ENCODE peak calls at places on chromosomes 1 and 21, in five cellular contexts. Y is G401, X is HTR-8/SVneo, H is progenitor cell of endocrine pancreas, J is thoracic aorta. T is an unnamed sample.

GRCh38 chr1:23556661-23557470 is 2.4 kb downstream of the ID3 start:
- DNase-seq in J (no peak), Y (peak; percentile 73), X (no peak), H (no peak), T (no peak)

GRCh38 chr21:38266732-38267131 is 9.9 kb downstream of the KCNJ15 start:
- DNase-seq in Y (no peak), H (no peak), J (no peak), X (peak; percentile 26), T (no peak)

GRCh38 chr1:201556841-201557571 is 18.1 kb downstream of the NAV1 start:
- DNase-seq in J (no peak), Y (no peak), H (no peak), X (no peak), T (peak; percentile 68)

GRCh38 chr1:185155600-185156320 is 993 bp downstream of the TRMT1L start:
- DNase-seq in J (no peak), H (no peak), X (no peak), Y (peak; percentile 52), T (no peak)

GRCh38 chr1:231192620-231193163 is 30.8 kb downstream of the TRIM67 start:
- DNase-seq in J (no peak), Y (peak; percentile 98), H (no peak), X (no peak), T (no peak)

GRCh38 chr1:37410080-37410479 is 64.3 kb upstream of the ZC3H12A start:
- DNase-seq in J (no peak), X (no peak), H (no peak), Y (no peak), T (no peak)

GRCh38 chr1:162016616-162017015 is 7.1 kb downstream of the OLFML2B start:
- DNase-seq in X (no peak), J (no peak), H (no peak), Y (no peak), T (peak; percentile 13)

GRCh38 chr21:43361127-43361492 is 65.8 kb downstream of the SIK1 start:
- DNase-seq in J (no peak), Y (no peak), H (no peak), X (no peak), T (peak; percentile 59)

GRCh38 chr21:44970766-44971671 is 31.2 kb downstream of the SLX9 start:
- DNase-seq in H (no peak), X (no peak), J (no peak), Y (no peak), T (no peak)

GRCh38 chr1:119372493-119373086 is 4.0 kb downstream of the HAO2 start:
- DNase-seq in J (no peak), H (peak; percentile 23), Y (peak; percentile 16), X (peak; percentile 5), T (no peak)

GRCh38 chr1:91501527-91501859 is 842 bp downstream of the CDC7 start:
- DNase-seq in J (no peak), Y (peak; percentile 77), X (peak; percentile 11), H (no peak), T (no peak)

GRCh38 chr1:13702425-13703127 is 2.6 kb downstream of the PRDM2 start:
- DNase-seq in Y (peak; percentile 8), X (no peak), J (no peak), H (no peak), T (no peak)

GRCh38 chr1:11944358-11944981 is 10.0 kb downstream of the PLOD1 start:
- DNase-seq in X (no peak), H (no peak), J (no peak), Y (no peak), T (no peak)

GRCh38 chr1:87765686-87766085 is 437.0 kb downstream of the LMO4 start:
- DNase-seq in J (no peak), X (no peak), Y (no peak), H (no peak), T (no peak)

GRCh38 chr1:90925928-90926869 is 95.6 kb downstream of the ZNF644 start:
- DNase-seq in Y (no peak), H (no peak), J (no peak), X (no peak), T (no peak)

GRCh38 chr1:38568061-38568857 is 291.3 kb downstream of the RRAGC start:
- DNase-seq in J (no peak), Y (no peak), X (no peak), H (no peak), T (no peak)

GRCh38 chr1:221712198-221712684 is 29.6 kb downstream of the DUSP10 start:
- DNase-seq in H (no peak), X (no peak), Y (no peak), J (no peak), T (no peak)

GRCh38 chr1:99465176-99465900 is 180.6 kb upstream of the PALMD start:
- DNase-seq in J (no peak), Y (peak; percentile 86), H (no peak), X (no peak), T (no peak)